ENCODE peak calls at places on chromosomes 16 and 17, in eight cellular contexts. L is osteocyte, F is IMR-90, A is tibial nerve, V is mucosa of descending colon, E is A549, K is PC-3, U is WTC11. Q is an unnamed sample.

GRCh38 chr17:33112763-33113162 is 121.1 kb downstream of the SPACA3 start:
- DNase-seq in U (no peak), E (peak), L (no peak), K (peak), F (peak), V (no peak), A (no peak), Q (no peak)

GRCh38 chr17:14301279-14301760 is 439 bp downstream of the HS3ST3B1 start:
- DNase-seq in A (no peak), E (peak), L (no peak), F (no peak), K (no peak), V (no peak), U (no peak), Q (no peak)

GRCh38 chr16:1154887-1155331 is 2.0 kb downstream of the CACNA1H start:
- DNase-seq in L (no peak), V (no peak), F (peak), U (no peak), A (no peak), K (peak), E (peak), Q (no peak)

GRCh38 chr16:81522141-81522701 is 77.6 kb downstream of the CMIP start:
- DNase-seq in F (no peak), L (no peak), V (no peak), K (peak), U (peak), E (no peak), A (no peak), Q (no peak)

GRCh38 chr17:75003070-75003956 is 9.2 kb upstream of the MRPL58 start:
- DNase-seq in U (peak), K (no peak), V (no peak), E (no peak), A (no peak), F (no peak), L (no peak), Q (no peak)

GRCh38 chr17:80673152-80673920 is 128.7 kb downstream of the RPTOR start:
- DNase-seq in A (no peak), E (no peak), L (no peak), F (peak), K (no peak), U (no peak), V (no peak), Q (no peak)

GRCh38 chr16:70680495-70681381 is 5.1 kb downstream of the MTSS2 start:
- DNase-seq in U (no peak), V (no peak), F (no peak), A (no peak), L (no peak), E (no peak), K (no peak), Q (no peak)

GRCh38 chr17:77461277-77462057 is 320.7 kb downstream of the SEC14L1 start:
- DNase-seq in V (no peak), F (no peak), U (no peak), K (no peak), A (no peak), E (no peak), L (no peak), Q (no peak)

GRCh38 chr17:56778898-56779297 is 54.8 kb downstream of the C17orf67 start:
- DNase-seq in K (no peak), V (no peak), L (no peak), E (no peak), F (no peak), A (no peak), U (no peak), Q (no peak)

GRCh38 chr17:42578282-42578869 is 847 bp upstream of the PSMC3IP start:
- DNase-seq in K (peak), A (peak), L (peak), F (peak), U (peak), V (peak), E (peak), Q (peak)

GRCh38 chr16:69186642-69187386 is at the start of gene SNTB2:
- DNase-seq in V (peak), A (peak), K (peak), F (peak), U (peak), E (peak), L (peak), Q (peak)

GRCh38 chr16:56298948-56299602 is 107.8 kb downstream of the GNAO1 start:
- DNase-seq in E (no peak), F (no peak), A (peak), L (no peak), U (no peak), V (no peak), K (no peak), Q (no peak)

GRCh38 chr17:45794840-45795239 is 10.7 kb downstream of the CRHR1 start:
- DNase-seq in F (no peak), U (peak), V (no peak), E (peak), A (no peak), L (no peak), K (peak), Q (no peak)

DNA sequence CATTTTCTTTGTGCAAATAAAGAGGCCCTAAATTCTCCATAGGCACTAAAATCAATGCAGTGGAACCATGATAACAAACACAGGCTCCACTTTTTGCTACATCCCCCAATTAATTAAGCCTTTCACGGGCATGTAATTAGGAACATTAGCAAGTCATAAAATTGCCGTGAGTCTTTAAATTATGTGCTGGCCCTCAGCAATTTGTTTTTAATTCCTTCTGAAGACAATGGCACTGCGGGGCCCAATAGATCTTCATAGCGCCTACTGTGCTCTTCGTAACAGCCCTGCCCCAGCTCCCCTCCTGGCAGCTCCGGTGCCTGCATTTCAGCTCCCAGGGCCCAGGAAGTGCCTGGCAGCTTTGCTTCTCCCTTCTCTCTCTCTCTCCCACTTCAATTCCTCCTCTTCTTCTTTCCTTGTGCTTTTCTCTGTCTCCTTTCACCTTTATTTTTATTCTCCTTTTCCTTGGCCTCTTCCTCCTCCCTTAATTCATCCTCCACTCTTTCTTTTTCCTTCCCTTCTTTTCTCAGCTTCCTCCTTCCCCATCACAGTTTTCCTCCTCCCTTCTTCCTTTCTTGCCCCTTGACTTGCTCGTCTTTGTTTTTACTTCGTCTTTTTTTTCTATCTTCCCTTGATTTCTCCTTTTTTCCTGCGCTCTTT is 99.5 kb upstream of the LHX1 start:
- DNase-seq in U (peak), V (no peak), L (no peak), K (no peak), E (no peak), F (no peak), A (no peak), Q (no peak)
- TF ChIP-seq CTCF in U (no peak), V (no peak), L (no peak), K (no peak), E (no peak), F (no peak), A (no peak), Q (peak)

DNA sequence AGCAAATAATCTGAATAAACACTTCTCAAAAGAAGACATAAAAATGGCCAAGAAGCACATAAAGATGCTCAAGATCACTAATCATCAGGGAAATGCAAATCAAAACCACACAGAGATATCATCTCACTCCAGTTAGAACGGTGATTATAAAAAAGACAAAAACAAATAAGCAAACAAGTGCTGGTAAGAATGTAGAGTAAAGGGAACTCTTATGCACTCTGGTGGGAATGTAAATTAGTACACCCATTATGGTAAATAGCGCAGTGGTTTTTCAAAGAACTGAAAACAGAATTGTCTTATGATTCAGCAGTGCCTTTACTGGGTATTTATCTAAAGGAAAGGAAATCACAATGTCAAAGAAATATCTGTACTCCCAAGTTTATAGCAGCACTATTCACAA is 343.2 kb downstream of the HAPSTR1 start:
- DNase-seq in U (no peak), K (no peak), V (no peak), A (no peak), L (no peak), F (no peak), E (no peak), Q (no peak)
- TF ChIP-seq CTCF in U (no peak), K (no peak), V (no peak), A (no peak), L (no peak), F (no peak), E (no peak), Q (no peak)

DNA sequence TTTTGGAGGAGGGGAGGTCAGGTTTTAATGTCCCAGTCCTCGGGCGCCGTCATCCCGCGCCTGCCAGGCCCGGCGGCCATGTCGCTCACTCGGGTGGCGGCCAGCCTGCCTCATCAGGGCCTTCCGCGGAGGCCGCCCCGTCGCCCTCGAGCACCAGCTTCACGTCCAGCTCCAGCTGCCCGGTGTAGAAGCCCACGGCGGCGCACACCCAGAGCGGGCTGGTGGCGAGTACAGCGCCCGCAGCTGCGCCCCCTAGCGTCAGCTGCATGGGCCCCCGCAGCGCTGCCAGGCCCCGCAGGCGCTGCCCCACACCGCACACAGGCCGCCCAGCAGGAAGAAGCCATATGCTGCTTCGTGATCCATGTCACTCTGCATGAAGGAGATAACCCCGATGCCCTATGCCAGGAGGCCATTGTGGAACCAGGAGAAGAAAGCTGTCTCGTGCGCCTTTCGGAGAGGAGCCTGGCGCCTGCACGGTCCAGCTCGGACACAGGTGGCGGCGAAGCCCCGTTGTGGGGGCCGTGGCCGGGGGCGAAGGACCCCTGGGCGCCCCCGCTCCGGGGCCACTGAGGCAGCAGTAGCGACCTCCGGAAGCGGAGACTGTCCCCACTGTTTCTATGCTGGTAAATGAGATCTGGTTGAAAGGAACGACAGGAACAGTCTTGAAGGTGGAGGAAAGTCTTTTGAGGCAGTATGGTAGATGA is 9.6 kb downstream of the AP2B1 start:
- DNase-seq in F (no peak), L (no peak), A (no peak), V (no peak), E (no peak), K (no peak), U (peak), Q (no peak)
- TF ChIP-seq CTCF in F (no peak), L (peak), A (no peak), V (no peak), E (no peak), K (no peak), U (peak), Q (no peak)

GRCh38 chr16:88811850-88812736 is at the start of gene APRT:
- DNase-seq in F (peak), L (peak), A (peak), U (peak), V (peak), E (peak), K (peak), Q (peak)
- TF ChIP-seq CTCF in F (peak), L (peak), A (peak), U (no peak), V (no peak), E (peak), K (no peak), Q (peak)

DNA sequence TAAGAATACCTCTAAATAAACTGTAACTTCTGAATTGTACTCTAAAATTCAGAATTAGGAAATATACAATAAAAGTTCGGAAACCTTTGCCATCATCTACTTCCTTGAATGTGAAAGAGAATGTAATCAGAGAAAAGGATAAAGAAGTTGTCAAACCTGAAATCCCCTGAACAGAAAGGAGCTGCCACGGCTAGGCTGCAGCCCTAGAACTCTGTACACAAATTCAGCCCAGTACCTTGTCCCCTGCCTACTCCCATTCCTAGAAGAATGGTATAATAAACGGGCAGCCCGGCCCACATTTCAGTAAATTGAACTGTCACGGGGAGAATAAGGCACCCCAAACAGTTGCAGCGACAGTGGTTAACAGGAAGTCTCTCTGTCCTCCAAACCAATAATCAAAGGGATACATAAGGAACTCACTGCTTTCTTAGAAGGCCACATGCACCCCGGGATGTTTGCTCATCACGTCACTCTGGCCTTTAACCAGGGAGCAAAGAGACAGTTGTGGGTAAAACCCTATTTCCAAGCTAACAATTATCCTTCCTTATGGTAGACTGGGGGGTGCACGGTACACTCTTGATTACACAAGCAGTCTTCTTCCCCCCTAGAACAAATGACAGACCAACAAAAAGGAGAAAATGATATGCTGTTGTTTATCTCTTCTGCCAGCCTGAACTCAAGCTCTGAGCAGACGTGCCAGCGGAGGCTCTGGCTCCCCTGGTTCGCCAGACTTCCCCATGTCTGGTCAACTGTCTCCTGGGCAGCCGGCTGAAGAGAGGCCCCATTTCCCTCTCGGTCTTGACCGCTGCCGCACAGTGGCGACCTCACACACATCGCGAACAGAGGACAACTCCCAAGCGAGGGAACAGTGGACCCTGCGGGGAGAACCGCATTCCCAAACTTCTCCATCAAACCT is 24.5 kb upstream of the RFFL start:
- DNase-seq in V (peak), E (no peak), U (peak), L (no peak), A (peak), K (peak), F (peak), Q (peak)
- TF ChIP-seq CTCF in V (no peak), E (no peak), U (no peak), L (no peak), A (no peak), K (no peak), F (peak), Q (no peak)

GRCh38 chr17:1915889-1916288 is 86.1 kb downstream of the RPA1 start:
- DNase-seq in V (no peak), E (no peak), A (no peak), L (no peak), K (no peak), U (no peak), F (no peak), Q (no peak)
- TF ChIP-seq CTCF in V (no peak), E (no peak), A (no peak), L (no peak), K (no peak), U (no peak), F (no peak), Q (no peak)

GRCh38 chr16:67226804-67227566 is at the start of gene TMEM208:
- DNase-seq in K (peak), U (peak), A (peak), V (peak), F (peak), E (peak), L (peak), Q (peak)
- TF ChIP-seq CTCF in K (peak), U (no peak), A (peak), V (no peak), F (peak), E (peak), L (no peak), Q (peak)

DNA sequence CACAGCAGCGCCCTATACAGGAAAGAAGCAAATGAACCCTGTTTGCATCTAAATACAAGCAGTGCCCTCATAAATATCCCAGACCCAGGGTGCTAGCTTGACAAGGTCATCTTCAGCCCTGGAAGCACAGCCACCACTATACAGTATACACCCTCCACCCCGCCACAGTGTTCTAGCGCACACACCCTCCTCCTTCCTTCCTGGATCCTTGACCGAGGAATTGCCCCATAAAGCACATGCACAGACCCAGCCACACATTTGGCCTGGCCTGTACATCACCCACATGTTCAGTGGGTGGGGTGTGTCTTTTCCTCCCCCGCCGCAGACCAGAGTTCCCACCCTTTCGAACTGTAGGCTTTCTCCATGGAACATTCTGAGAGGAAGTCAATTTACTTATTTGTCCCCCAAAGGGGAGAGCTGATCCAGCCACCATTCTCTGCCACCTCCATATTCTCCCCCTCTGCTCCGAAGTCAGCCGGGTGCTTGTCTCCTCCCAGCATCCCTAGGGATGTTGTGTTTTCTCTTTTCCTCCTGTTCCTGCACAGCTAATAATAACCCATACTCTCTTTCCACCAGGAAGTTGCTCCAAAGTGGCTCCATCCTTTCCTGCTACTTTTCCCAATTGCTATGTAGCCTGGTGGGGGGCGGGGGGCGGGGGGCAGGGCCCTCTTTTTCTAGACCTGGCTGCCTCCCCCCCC is 6.6 kb downstream of the ABI3 start:
- DNase-seq in L (no peak), V (peak), E (no peak), F (no peak), U (no peak), A (peak), K (no peak), Q (no peak)
- TF ChIP-seq CTCF in L (no peak), V (no peak), E (no peak), F (no peak), U (no peak), A (no peak), K (no peak), Q (no peak)

DNA sequence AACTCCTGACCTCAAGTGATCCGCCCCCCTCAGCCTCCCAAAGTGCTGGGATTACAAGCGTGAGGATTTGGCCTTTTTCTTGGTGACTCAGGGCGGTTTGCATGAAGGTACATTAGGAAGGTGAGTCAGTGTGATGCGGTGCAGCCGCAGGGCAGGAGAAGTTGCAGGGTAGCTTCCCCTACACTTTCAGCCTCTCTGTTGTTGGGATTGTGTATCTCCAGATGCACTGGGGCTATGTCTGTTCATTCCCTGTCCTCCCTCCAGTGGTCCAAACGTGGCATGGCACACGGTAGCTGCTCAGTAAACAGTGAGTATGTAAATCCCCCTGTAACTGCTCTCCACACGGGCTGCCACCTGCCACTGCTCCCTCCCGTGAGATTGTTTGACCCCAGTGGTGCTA is 109.1 kb upstream of the CDC42EP4 start:
- DNase-seq in E (peak), K (peak), L (no peak), F (peak), U (no peak), A (no peak), V (no peak), Q (no peak)
- TF ChIP-seq CTCF in E (peak), K (peak), L (peak), F (peak), U (no peak), A (no peak), V (no peak), Q (peak)

GRCh38 chr17:17830269-17830567 is 6.6 kb downstream of the SREBF1 start:
- DNase-seq in E (no peak), F (no peak), A (no peak), U (no peak), K (no peak), L (no peak), V (no peak), Q (no peak)
- TF ChIP-seq CTCF in E (no peak), F (no peak), A (no peak), U (no peak), K (no peak), L (no peak), V (no peak), Q (no peak)

Q was measured in progenitor cell of endocrine pancreas.